ENCODE peak calls at places on chromosome 3, in five cellular contexts. A is OCI-LY7, D is hepatocyte, I is PC-9, H is MM.1S. U is an unnamed sample. For H3K9me2, the result is how much of the 10 kb centered on the place peaks cover.

GRCh38 chr3:49124991-49125670 is 4.5 kb upstream of the USP19 start:
- DNase-seq in D (no peak), A (peak), H (no peak), I (no peak), U (peak)

GRCh38 chr3:117735481-117736101 is 1026.0 kb downstream of the TUSC7 start:
- DNase-seq in H (no peak), D (no peak), I (no peak), A (no peak), U (no peak)

GRCh38 chr3:65168547-65168946 is 480.7 kb upstream of the ADAMTS9 start:
- DNase-seq in A (no peak), D (no peak), H (no peak), I (no peak), U (no peak)

GRCh38 chr3:128726691-128727031 is 678 bp downstream of the RAB7A start:
- DNase-seq in D (peak), A (peak), H (peak), I (peak), U (peak)

GRCh38 chr3:155185623-155186022 is 105.5 kb downstream of the MME start:
- DNase-seq in H (peak), A (no peak), I (no peak), D (no peak), U (no peak)

GRCh38 chr3:90055721-90056120 is 948.3 kb downstream of the EPHA3 start:
- DNase-seq in I (no peak), D (no peak), H (no peak), A (no peak), U (no peak)

GRCh38 chr3:61315874-61316273 is 64.6 kb upstream of the FHIT start:
- DNase-seq in I (no peak), H (no peak), D (peak), A (no peak), U (no peak)

GRCh38 chr3:38662544-38662943 is 13.1 kb upstream of the SCN5A start:
- DNase-seq in D (peak), H (peak), I (peak), A (peak), U (peak)

GRCh38 chr3:58169371-58169770 is 41.4 kb downstream of the DNASE1L3 start:
- DNase-seq in H (no peak), D (no peak), A (no peak), I (no peak), U (no peak)

GRCh38 chr3:112688085-112688769 is 47.3 kb upstream of the CCDC80 start:
- DNase-seq in D (no peak), I (no peak), H (no peak), A (no peak), U (no peak)

GRCh38 chr3:61947456-61947855 is 386.1 kb downstream of the PTPRG start:
- DNase-seq in I (no peak), H (no peak), A (no peak), D (no peak), U (no peak)

GRCh38 chr3:174536319-174536718 is 322.8 kb upstream of the NAALADL2 start:
- DNase-seq in H (no peak), A (no peak), I (no peak), D (no peak), U (no peak)

GRCh38 chr3:38980972-38981371 is 70.8 kb downstream of the SCN11A start:
- DNase-seq in D (no peak), I (no peak), H (no peak), A (no peak), U (no peak)

GRCh38 chr3:10560060-10560861 is 54.9 kb upstream of the ATP2B2 start:
- DNase-seq in I (no peak), A (no peak), H (no peak), D (no peak), U (no peak)

DNA sequence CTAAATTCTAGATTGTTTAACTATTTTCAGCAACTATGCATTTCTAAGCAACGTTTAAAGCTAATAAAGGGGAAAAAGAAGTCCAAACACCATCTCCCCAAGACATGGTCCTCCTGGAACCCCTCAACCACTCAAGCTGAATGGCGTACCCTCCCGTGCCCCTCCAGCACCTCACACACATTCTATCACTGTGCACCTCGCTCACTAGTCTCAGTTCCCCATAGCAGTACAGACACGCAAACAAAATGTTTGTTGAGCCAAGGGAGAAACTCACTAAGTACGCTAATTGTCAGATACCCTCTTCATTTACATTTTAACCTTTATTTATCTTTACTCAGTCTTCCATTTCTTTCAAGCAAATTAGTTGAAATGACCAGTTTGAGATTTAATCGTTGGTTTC is 48.8 kb downstream of the ACAP2 start:
- DNase-seq in I (no peak), H (no peak), D (no peak), A (peak), U (peak)
- H3K4me3 ChIP-seq in I (no peak), H (no peak), D (no peak), A (no peak), U (peak)

DNA sequence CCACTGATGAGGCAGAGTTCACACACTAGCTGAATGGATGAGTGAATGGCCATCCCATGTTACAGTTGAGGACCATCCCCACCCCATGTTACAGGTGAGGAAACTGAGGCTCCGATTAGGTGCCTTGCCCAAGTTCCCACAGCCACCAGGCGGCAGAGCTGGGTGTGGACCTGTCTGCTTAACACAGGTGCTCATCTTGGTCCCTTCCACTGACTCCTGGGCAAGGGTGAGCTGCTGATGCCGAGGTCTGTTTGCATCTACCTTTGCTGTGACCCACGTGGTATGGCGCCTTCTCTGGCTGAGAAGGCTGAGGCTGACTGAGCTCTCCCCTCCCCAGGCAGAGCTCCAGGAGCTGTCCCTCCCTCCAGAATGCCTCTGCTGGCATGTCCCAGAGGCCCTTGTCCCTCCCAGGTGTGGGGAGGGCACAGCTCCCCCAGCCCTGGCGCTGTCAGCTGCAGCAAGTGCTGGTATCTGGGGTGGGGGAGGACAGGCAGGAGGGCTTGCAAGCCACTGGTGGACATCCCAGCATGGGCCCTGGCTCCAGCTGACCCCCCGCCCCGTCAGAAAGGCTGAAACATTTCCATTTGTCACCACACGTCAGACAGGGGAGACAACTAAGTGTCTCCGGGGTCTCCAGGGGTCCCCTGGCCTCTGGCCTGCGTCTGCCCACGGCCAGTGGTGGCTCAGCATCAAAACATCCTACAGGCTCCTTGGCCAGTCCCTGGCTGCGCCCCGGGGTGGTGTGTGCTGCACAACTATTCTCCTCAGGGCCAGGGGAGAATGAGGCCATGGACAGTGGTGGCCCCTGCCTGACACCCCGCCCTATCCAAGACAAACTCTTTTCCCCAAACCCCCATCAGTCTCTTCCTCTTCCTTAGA is 105.4 kb downstream of the ADCY5 start:
- DNase-seq in H (no peak), A (no peak), D (no peak), I (no peak), U (no peak)
- H3K27ac ChIP-seq in H (no peak), A (no peak), D (no peak), I (no peak), U (no peak)

GRCh38 chr3:67228136-67228535 is 230.0 kb downstream of the KBTBD8 start:
- DNase-seq in I (no peak), D (no peak), A (no peak), H (no peak), U (no peak)

GRCh38 chr3:67227030-67227429 is 228.9 kb downstream of the KBTBD8 start:
- DNase-seq in A (no peak), H (no peak), D (no peak), I (no peak), U (no peak)
- H3K9me2 ChIP-seq in A (under half), H (under half), D (under half), I (under half), U (under half)

DNA sequence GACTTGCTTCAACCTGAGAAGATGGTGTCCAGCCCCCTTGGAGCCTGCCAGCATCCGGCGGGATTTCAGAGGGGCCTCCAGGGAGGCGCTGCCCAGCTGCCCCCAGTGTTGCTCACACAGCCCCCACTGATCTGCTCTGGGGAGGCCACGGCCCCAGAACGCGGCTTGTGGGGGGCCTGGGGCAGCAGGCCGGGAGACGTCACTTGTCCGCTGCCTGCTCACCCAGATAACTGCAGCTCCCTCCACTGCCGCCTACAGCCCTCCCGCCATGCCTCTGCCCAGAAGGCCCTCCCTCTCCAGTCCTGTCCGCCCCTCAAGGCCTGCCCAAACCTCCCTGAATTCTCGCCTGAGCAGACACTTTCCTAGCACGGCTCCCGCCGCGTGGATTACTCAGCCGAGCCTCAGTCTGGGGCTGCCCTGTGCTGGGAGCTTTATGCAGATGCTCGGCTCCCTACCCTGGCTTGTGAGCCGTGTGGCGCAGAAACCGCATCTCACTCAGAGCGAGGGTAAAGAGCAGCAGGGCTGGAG is 17.2 kb upstream of the ADIPOQ start:
- DNase-seq in A (peak), I (no peak), D (peak), H (no peak), U (peak)
- H3K4me3 ChIP-seq in A (no peak), I (no peak), D (no peak), H (no peak), U (peak)

GRCh38 chr3:160105902-160106584 is 117.4 kb downstream of the IL12A start:
- DNase-seq in H (no peak), D (no peak), I (no peak), A (no peak), U (no peak)
- H3K27ac ChIP-seq in H (no peak), D (no peak), I (no peak), A (no peak), U (no peak)

DNA sequence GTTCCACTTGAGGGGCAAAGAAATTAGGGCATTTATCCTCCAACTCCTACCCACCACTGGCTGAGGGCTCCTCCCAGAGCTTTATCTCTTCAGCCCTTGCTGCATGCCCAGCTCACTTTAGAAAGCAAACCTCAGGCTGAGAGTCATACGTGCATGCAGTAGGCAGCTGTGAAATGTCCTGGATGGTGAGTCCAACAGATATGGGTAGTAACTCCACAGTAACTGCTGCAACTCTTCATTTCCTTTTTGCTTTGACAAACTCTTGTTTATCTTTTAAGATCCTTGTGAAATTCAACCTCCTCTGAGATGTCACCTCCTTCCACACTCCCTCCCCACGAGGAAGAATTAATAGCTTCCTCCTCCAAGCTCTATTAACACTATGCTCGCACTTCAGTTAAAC is 35.9 kb upstream of the CTNNB1 start:
- DNase-seq in I (no peak), A (no peak), D (peak), H (no peak), U (no peak)
- H3K9me2 ChIP-seq in I (under half), A (under half), D (under half), H (under half), U (under half)

GRCh38 chr3:13282528-13282985 is 137.6 kb downstream of the NUP210 start:
- DNase-seq in H (peak), D (peak), I (no peak), A (no peak), U (no peak)
- H3K4me3 ChIP-seq in H (peak), D (no peak), I (peak), A (no peak), U (no peak)

GRCh38 chr3:182094321-182094720 is 382.6 kb downstream of the SOX2 start:
- DNase-seq in A (no peak), D (no peak), H (no peak), I (no peak), U (no peak)

DNA sequence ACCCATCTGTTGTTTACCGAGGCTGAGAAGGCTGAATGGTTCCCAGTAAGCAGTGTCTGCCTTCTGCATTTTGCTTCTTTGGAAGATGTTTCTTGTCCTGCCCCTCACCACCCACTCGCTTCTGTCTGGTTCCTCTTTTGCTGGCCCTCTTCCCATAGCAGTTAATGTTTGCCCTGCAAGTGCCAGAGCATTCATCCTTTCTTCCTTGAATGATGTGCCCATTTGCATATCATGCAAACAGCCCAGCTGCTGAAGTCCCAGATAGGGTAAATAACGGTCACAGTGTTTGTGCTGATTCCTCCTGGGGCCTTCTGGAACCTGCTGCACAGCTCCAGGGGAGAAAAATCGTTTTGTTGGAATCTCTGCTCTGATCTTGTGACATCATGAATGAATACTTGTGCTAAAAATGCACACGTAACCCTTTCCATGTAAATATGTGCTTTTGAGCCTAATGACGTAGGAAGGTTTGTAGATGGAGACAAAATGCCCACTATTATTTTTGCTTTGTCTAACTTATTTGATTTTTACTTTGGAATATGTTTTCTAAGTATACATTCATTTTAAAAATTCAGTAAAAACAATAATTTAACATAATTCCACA is 381.0 kb downstream of the SOX2 start:
- DNase-seq in H (no peak), I (no peak), A (peak), D (no peak), U (peak)
- H3K27ac ChIP-seq in H (no peak), I (no peak), A (peak), D (no peak), U (no peak)